ENCODE peak calls at places on chromosomes 4 and X, in seven cellular contexts. One of them, this sample, is unnamed.
A peak's percentile ranks its signal among the peaks of the same experiment; 100 is the strongest.

GRCh38 chrX:9466711-9467110 is 1.9 kb downstream of the TBL1X start:
- DNase-seq in colonic mucosa: no peak
- DNase-seq in right lobe of liver: no peak
- DNase-seq in hepatocyte: no peak
- DNase-seq in cardiac muscle cell: no peak
- DNase-seq in aorta: no peak
- DNase-seq in left ventricle myocardium inferior: no peak
- DNase-seq in this sample: no peak

GRCh38 chr4:76801621-76802545 is 96.1 kb downstream of the SOWAHB start:
- DNase-seq in hepatocyte: peak; percentile 43
- DNase-seq in left ventricle myocardium inferior: peak; percentile 48
- DNase-seq in aorta: no peak
- DNase-seq in cardiac muscle cell: peak; percentile 51
- DNase-seq in right lobe of liver: peak; percentile 24
- DNase-seq in colonic mucosa: no peak
- DNase-seq in this sample: no peak

GRCh38 chr4:38242110-38242509 is 281.9 kb downstream of the PTTG2 start:
- DNase-seq in hepatocyte: no peak
- DNase-seq in colonic mucosa: no peak
- DNase-seq in left ventricle myocardium inferior: no peak
- DNase-seq in cardiac muscle cell: no peak
- DNase-seq in right lobe of liver: no peak
- DNase-seq in aorta: no peak
- DNase-seq in this sample: no peak

GRCh38 chrX:70262952-70263567 is 3.1 kb upstream of the P2RY4 start:
- DNase-seq in aorta: peak; percentile 74
- DNase-seq in colonic mucosa: peak; percentile 56
- DNase-seq in hepatocyte: peak; percentile 73
- DNase-seq in right lobe of liver: peak; percentile 61
- DNase-seq in cardiac muscle cell: peak; percentile 48
- DNase-seq in left ventricle myocardium inferior: peak; percentile 18
- DNase-seq in this sample: no peak

GRCh38 chr4:78299565-78299972 is 242.4 kb downstream of the FRAS1 start:
- DNase-seq in aorta: no peak
- DNase-seq in hepatocyte: peak; percentile 33
- DNase-seq in cardiac muscle cell: peak; percentile 33
- DNase-seq in left ventricle myocardium inferior: no peak
- DNase-seq in colonic mucosa: no peak
- DNase-seq in right lobe of liver: no peak
- DNase-seq in this sample: no peak

GRCh38 chr4:8325284-8325973 is 55.9 kb downstream of the HTRA3 start:
- DNase-seq in left ventricle myocardium inferior: no peak
- DNase-seq in aorta: peak; percentile 47
- DNase-seq in right lobe of liver: no peak
- DNase-seq in cardiac muscle cell: no peak
- DNase-seq in hepatocyte: no peak
- DNase-seq in colonic mucosa: no peak
- DNase-seq in this sample: peak; percentile 14

GRCh38 chrX:53918697-53919096 is 125.6 kb downstream of the PHF8 start:
- DNase-seq in right lobe of liver: no peak
- DNase-seq in hepatocyte: no peak
- DNase-seq in colonic mucosa: no peak
- DNase-seq in cardiac muscle cell: peak; percentile 63
- DNase-seq in left ventricle myocardium inferior: no peak
- DNase-seq in aorta: no peak
- DNase-seq in this sample: no peak

GRCh38 chr4:26321326-26322276 is 787 bp downstream of the RBPJ start:
- DNase-seq in hepatocyte: peak; percentile 48
- DNase-seq in right lobe of liver: peak; percentile 54
- DNase-seq in left ventricle myocardium inferior: peak; percentile 25
- DNase-seq in aorta: no peak
- DNase-seq in cardiac muscle cell: peak; percentile 30
- DNase-seq in colonic mucosa: peak; percentile 47
- DNase-seq in this sample: peak; percentile 54

GRCh38 chr4:52861879-52862604 is at the start of gene RASL11B:
- DNase-seq in cardiac muscle cell: peak; percentile 79
- DNase-seq in left ventricle myocardium inferior: peak; percentile 89
- DNase-seq in hepatocyte: peak; percentile 93
- DNase-seq in right lobe of liver: peak; percentile 78
- DNase-seq in colonic mucosa: peak; percentile 84
- DNase-seq in aorta: peak; percentile 94
- DNase-seq in this sample: peak; percentile 84

GRCh38 chr4:82652062-82652461 is 90.3 kb upstream of the TMEM150C start:
- DNase-seq in colonic mucosa: no peak
- DNase-seq in aorta: no peak
- DNase-seq in right lobe of liver: no peak
- DNase-seq in hepatocyte: no peak
- DNase-seq in left ventricle myocardium inferior: no peak
- DNase-seq in cardiac muscle cell: peak; percentile 44
- DNase-seq in this sample: no peak

GRCh38 chrX:31459361-31459760 is 387.5 kb upstream of the FTHL17 start:
- DNase-seq in colonic mucosa: no peak
- DNase-seq in left ventricle myocardium inferior: no peak
- DNase-seq in aorta: no peak
- DNase-seq in cardiac muscle cell: peak; percentile 35
- DNase-seq in hepatocyte: no peak
- DNase-seq in right lobe of liver: no peak
- DNase-seq in this sample: no peak

GRCh38 chrX:7552758-7553157 is 290.2 kb upstream of the VCX start:
- DNase-seq in hepatocyte: no peak
- DNase-seq in aorta: no peak
- DNase-seq in right lobe of liver: no peak
- DNase-seq in left ventricle myocardium inferior: no peak
- DNase-seq in cardiac muscle cell: no peak
- DNase-seq in colonic mucosa: no peak
- DNase-seq in this sample: no peak

GRCh38 chr4:63464393-63464792 is 944.9 kb downstream of the TECRL start:
- DNase-seq in right lobe of liver: no peak
- DNase-seq in left ventricle myocardium inferior: no peak
- DNase-seq in colonic mucosa: no peak
- DNase-seq in aorta: no peak
- DNase-seq in cardiac muscle cell: no peak
- DNase-seq in hepatocyte: no peak
- DNase-seq in this sample: no peak

GRCh38 chrX:112642349-112642748 is 37.4 kb downstream of the LHFPL1 start:
- DNase-seq in colonic mucosa: peak; percentile 24
- DNase-seq in hepatocyte: peak; percentile 77
- DNase-seq in cardiac muscle cell: peak; percentile 57
- DNase-seq in left ventricle myocardium inferior: no peak
- DNase-seq in right lobe of liver: no peak
- DNase-seq in aorta: no peak
- DNase-seq in this sample: no peak

GRCh38 chr4:3215256-3215655 is 33.7 kb upstream of the MSANTD1 start:
- DNase-seq in cardiac muscle cell: no peak
- DNase-seq in aorta: peak; percentile 17
- DNase-seq in left ventricle myocardium inferior: no peak
- DNase-seq in hepatocyte: no peak
- DNase-seq in right lobe of liver: no peak
- DNase-seq in colonic mucosa: no peak
- DNase-seq in this sample: peak; percentile 10

GRCh38 chr4:7581477-7581876 is 146.7 kb upstream of the PSAPL1 start:
- DNase-seq in hepatocyte: peak; percentile 78
- DNase-seq in colonic mucosa: no peak
- DNase-seq in right lobe of liver: no peak
- DNase-seq in cardiac muscle cell: peak; percentile 41
- DNase-seq in left ventricle myocardium inferior: no peak
- DNase-seq in aorta: no peak
- DNase-seq in this sample: no peak

GRCh38 chr4:101265816-101266172 is 81.5 kb downstream of the PPP3CA start:
- DNase-seq in left ventricle myocardium inferior: no peak
- DNase-seq in aorta: no peak
- DNase-seq in hepatocyte: no peak
- DNase-seq in cardiac muscle cell: no peak
- DNase-seq in right lobe of liver: no peak
- DNase-seq in colonic mucosa: no peak
- DNase-seq in this sample: no peak

GRCh38 chrX:134476284-134476683 is 16.3 kb downstream of the HPRT1 start:
- DNase-seq in left ventricle myocardium inferior: no peak
- DNase-seq in cardiac muscle cell: no peak
- DNase-seq in right lobe of liver: no peak
- DNase-seq in colonic mucosa: no peak
- DNase-seq in aorta: no peak
- DNase-seq in hepatocyte: no peak
- DNase-seq in this sample: no peak

GRCh38 chrX:134470013-134470412 is 10.0 kb downstream of the HPRT1 start:
- DNase-seq in left ventricle myocardium inferior: no peak
- DNase-seq in hepatocyte: no peak
- DNase-seq in right lobe of liver: no peak
- DNase-seq in cardiac muscle cell: no peak
- DNase-seq in aorta: no peak
- DNase-seq in colonic mucosa: no peak
- DNase-seq in this sample: no peak

GRCh38 chrX:134469481-134469880 is 9.5 kb downstream of the HPRT1 start:
- DNase-seq in colonic mucosa: no peak
- DNase-seq in right lobe of liver: no peak
- DNase-seq in hepatocyte: no peak
- DNase-seq in cardiac muscle cell: peak; percentile 29
- DNase-seq in aorta: no peak
- DNase-seq in left ventricle myocardium inferior: no peak
- DNase-seq in this sample: no peak

DNA sequence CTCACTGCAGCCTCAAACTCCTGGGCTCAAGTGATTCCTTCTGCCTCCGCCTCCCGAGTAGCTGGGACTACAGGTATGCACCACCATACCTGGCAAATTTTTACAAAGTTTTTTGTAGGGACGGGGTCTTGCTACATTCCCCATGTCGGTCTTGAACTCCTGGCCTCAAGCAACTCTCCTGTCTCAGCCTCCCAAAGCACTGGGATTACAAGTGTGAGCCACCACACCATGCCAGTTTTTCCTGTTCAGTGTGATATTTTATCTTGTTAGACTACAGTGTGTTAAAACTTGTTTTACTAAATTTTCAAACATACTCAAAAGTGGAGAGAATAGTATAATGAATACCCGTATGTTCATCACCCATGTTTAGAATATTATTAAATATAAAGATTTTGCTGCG is 12.1 kb downstream of the HPRT1 start:
- DNase-seq in hepatocyte: no peak
- DNase-seq in cardiac muscle cell: no peak
- DNase-seq in left ventricle myocardium inferior: no peak
- DNase-seq in colonic mucosa: no peak
- DNase-seq in aorta: no peak
- DNase-seq in right lobe of liver: no peak
- DNase-seq in this sample: no peak
- H3K4me1 ChIP-seq in hepatocyte: no peaks in the 10 kb centered on the region
- H3K4me1 ChIP-seq in cardiac muscle cell: no peaks in the 10 kb centered on the region
- H3K4me1 ChIP-seq in left ventricle myocardium inferior: no peaks in the 10 kb centered on the region
- H3K4me1 ChIP-seq in colonic mucosa: no peaks in the 10 kb centered on the region
- H3K4me1 ChIP-seq in aorta: no peaks in the 10 kb centered on the region
- H3K4me1 ChIP-seq in right lobe of liver: no peaks in the 10 kb centered on the region
- H3K4me1 ChIP-seq in this sample: no peaks in the 10 kb centered on the region

GRCh38 chrX:40153335-40154221 is 55.8 kb upstream of the BCOR start:
- DNase-seq in colonic mucosa: peak; percentile 71
- DNase-seq in aorta: peak; percentile 82
- DNase-seq in hepatocyte: peak; percentile 76
- DNase-seq in left ventricle myocardium inferior: peak; percentile 49
- DNase-seq in right lobe of liver: peak; percentile 58
- DNase-seq in cardiac muscle cell: peak; percentile 56
- DNase-seq in this sample: peak; percentile 65

GRCh38 chrX:40154229-40154852 is 56.6 kb upstream of the BCOR start:
- DNase-seq in left ventricle myocardium inferior: peak; percentile 46
- DNase-seq in right lobe of liver: peak; percentile 25
- DNase-seq in hepatocyte: peak; percentile 73
- DNase-seq in colonic mucosa: peak; percentile 25
- DNase-seq in cardiac muscle cell: peak; percentile 59
- DNase-seq in aorta: no peak
- DNase-seq in this sample: no peak

GRCh38 chrX:40151211-40152172 is 53.7 kb upstream of the BCOR start:
- DNase-seq in colonic mucosa: peak; percentile 35
- DNase-seq in cardiac muscle cell: no peak
- DNase-seq in left ventricle myocardium inferior: no peak
- DNase-seq in right lobe of liver: peak; percentile 27
- DNase-seq in aorta: no peak
- DNase-seq in hepatocyte: peak; percentile 78
- DNase-seq in this sample: peak; percentile 59

GRCh38 chrX:40152173-40152705 is 54.5 kb upstream of the BCOR start:
- DNase-seq in aorta: peak; percentile 82
- DNase-seq in hepatocyte: no peak
- DNase-seq in cardiac muscle cell: no peak
- DNase-seq in left ventricle myocardium inferior: no peak
- DNase-seq in right lobe of liver: peak; percentile 56
- DNase-seq in colonic mucosa: peak; percentile 54
- DNase-seq in this sample: peak; percentile 59

DNA sequence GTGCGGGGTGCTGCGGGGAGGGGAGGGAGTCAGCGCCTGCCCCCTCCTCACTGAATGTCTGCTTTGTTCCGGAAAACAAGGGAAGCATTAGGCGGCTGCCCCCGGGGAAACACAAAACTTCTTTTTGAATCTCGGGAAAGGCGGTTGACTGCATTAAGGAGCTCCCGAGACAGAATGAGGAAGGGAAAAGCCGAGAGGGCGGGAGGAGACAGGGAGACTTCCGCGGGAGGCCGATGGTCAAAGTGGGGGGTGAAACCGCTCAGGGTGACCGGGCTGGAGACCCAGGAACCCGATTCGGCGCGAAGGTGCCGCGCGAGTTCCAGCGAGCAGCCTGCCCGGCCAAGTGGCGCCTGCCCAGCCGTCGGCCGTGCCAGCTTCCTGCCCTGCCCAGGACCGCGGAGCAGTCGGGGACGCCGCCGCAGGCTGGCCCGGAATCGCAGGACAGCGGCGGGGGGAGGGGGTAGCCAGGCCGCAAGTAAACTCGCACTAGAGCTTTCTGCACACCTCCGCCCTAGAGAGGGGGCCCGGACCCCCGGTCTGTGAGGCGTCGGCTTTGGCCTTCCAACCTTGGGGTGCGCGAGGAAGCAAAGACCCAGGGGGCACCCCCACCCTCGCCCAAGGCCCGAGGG is 55.1 kb upstream of the BCOR start:
- DNase-seq in left ventricle myocardium inferior: peak; percentile 53
- DNase-seq in cardiac muscle cell: no peak
- DNase-seq in right lobe of liver: peak; percentile 65
- DNase-seq in aorta: peak; percentile 88
- DNase-seq in hepatocyte: peak; percentile 44
- DNase-seq in colonic mucosa: peak; percentile 38
- DNase-seq in this sample: peak; percentile 71
- H3K27me3 ChIP-seq in left ventricle myocardium inferior: no peaks in the 10 kb centered on the region
- H3K27me3 ChIP-seq in cardiac muscle cell: peaks cover 9% of the 10 kb centered on the region
- H3K27me3 ChIP-seq in right lobe of liver: no peaks in the 10 kb centered on the region
- H3K27me3 ChIP-seq in aorta: no peaks in the 10 kb centered on the region
- H3K27me3 ChIP-seq in hepatocyte: peaks cover 75% of the 10 kb centered on the region
- H3K27me3 ChIP-seq in colonic mucosa: peaks cover 60% of the 10 kb centered on the region
- H3K27me3 ChIP-seq in this sample: no peaks in the 10 kb centered on the region

GRCh38 chr4:128277856-128278255 is 9.8 kb downstream of the PGRMC2 start:
- DNase-seq in right lobe of liver: no peak
- DNase-seq in aorta: no peak
- DNase-seq in cardiac muscle cell: no peak
- DNase-seq in left ventricle myocardium inferior: no peak
- DNase-seq in colonic mucosa: no peak
- DNase-seq in hepatocyte: no peak
- DNase-seq in this sample: no peak
- H3K4me1 ChIP-seq in right lobe of liver: no peaks in the 10 kb centered on the region
- H3K4me1 ChIP-seq in aorta: no peaks in the 10 kb centered on the region
- H3K4me1 ChIP-seq in cardiac muscle cell: no peaks in the 10 kb centered on the region
- H3K4me1 ChIP-seq in left ventricle myocardium inferior: peaks cover 51% of the 10 kb centered on the region
- H3K4me1 ChIP-seq in colonic mucosa: no peaks in the 10 kb centered on the region
- H3K4me1 ChIP-seq in hepatocyte: peaks cover 1% of the 10 kb centered on the region
- H3K4me1 ChIP-seq in this sample: no peaks in the 10 kb centered on the region

DNA sequence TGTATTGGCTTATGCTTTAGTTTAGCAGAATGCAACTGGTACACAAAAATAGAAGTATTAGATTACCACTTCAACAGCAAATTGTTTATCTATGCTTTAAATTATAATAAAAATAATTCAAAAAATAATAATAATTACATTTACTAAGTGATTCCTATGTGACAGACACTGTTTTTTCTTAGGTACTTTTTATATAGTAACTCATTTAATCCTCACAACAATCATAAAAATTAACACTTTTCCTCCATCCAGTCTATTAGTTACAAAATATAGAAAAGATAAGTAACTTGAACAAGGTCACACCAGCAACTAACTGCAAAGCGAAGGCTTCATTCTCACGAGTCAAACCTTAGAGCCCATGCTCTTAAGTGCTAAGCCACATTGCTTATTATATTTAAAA is 155.2 kb downstream of the PDGFC start:
- DNase-seq in colonic mucosa: no peak
- DNase-seq in cardiac muscle cell: no peak
- DNase-seq in hepatocyte: no peak
- DNase-seq in aorta: no peak
- DNase-seq in left ventricle myocardium inferior: no peak
- DNase-seq in right lobe of liver: no peak
- DNase-seq in this sample: no peak
- H3K27me3 ChIP-seq in colonic mucosa: no peaks in the 10 kb centered on the region
- H3K27me3 ChIP-seq in cardiac muscle cell: no peaks in the 10 kb centered on the region
- H3K27me3 ChIP-seq in hepatocyte: no peaks in the 10 kb centered on the region
- H3K27me3 ChIP-seq in aorta: no peaks in the 10 kb centered on the region
- H3K27me3 ChIP-seq in left ventricle myocardium inferior: no peaks in the 10 kb centered on the region
- H3K27me3 ChIP-seq in right lobe of liver: no peaks in the 10 kb centered on the region
- H3K27me3 ChIP-seq in this sample: no peaks in the 10 kb centered on the region

This sample was measured in lower lobe of right lung.